ENCODE peak calls at places on chromosomes 7 and 10, in nine cellular contexts. J, V, R, H, M, Y, E, O and Q are unnamed samples.

GRCh38 chr10:110762849-110763211 is 108.9 kb upstream of the PDCD4 start:
- DNase-seq in J (no peak), V (no peak), R (no peak), H (no peak), M (no peak), Y (no peak), E (no peak), O (no peak), Q (no peak)

GRCh38 chr7:15674586-15674985 is 11.9 kb downstream of the MEOX2 start:
- DNase-seq in J (no peak), V (peak; percentile 29), R (no peak), H (no peak), M (no peak), Y (no peak), E (no peak), O (no peak), Q (no peak)

GRCh38 chr10:3785849-3786290 is 861 bp upstream of the KLF6 start:
- DNase-seq in J (no peak), V (peak; percentile 68), R (peak; percentile 72), H (peak; percentile 52), M (no peak), Y (peak; percentile 59), E (no peak), O (peak; percentile 79), Q (peak; percentile 55)

GRCh38 chr10:98294270-98294627 is 26.3 kb upstream of the LOXL4 start:
- DNase-seq in J (no peak), V (no peak), R (no peak), H (no peak), M (no peak), Y (no peak), E (no peak), O (no peak), Q (no peak)

GRCh38 chr7:64310426-64310825 is 3.3 kb upstream of the ZNF736 start:
- DNase-seq in J (no peak), V (no peak), R (no peak), H (no peak), M (no peak), Y (no peak), E (no peak), O (no peak), Q (no peak)

GRCh38 chr7:21169667-21170605 is 257.9 kb upstream of the SP4 start:
- DNase-seq in J (no peak), V (no peak), R (no peak), H (peak; percentile 86), M (no peak), Y (no peak), E (no peak), O (no peak), Q (no peak)

GRCh38 chr7:91266067-91266930 is 2.1 kb downstream of the FZD1 start:
- DNase-seq in J (peak; percentile 49), V (peak; percentile 72), R (peak; percentile 40), H (peak; percentile 28), M (no peak), Y (no peak), E (no peak), O (no peak), Q (no peak)

GRCh38 chr10:79019961-79020491 is 48.7 kb upstream of the ZMIZ1 start:
- DNase-seq in J (peak; percentile 32), V (peak; percentile 44), R (no peak), H (peak; percentile 81), M (no peak), Y (peak; percentile 53), E (no peak), O (peak; percentile 79), Q (no peak)

GRCh38 chr10:113907166-113907565 is 52.7 kb downstream of the NHLRC2 start:
- DNase-seq in J (no peak), V (peak; percentile 57), R (no peak), H (no peak), M (no peak), Y (peak; percentile 60), E (no peak), O (no peak), Q (no peak)

GRCh38 chr10:68154211-68154497 is 44.9 kb downstream of the MYPN start:
- DNase-seq in J (no peak), V (peak; percentile 79), R (no peak), H (no peak), M (no peak), Y (peak; percentile 66), E (no peak), O (no peak), Q (no peak)

GRCh38 chr10:6173203-6173602 is 29.5 kb upstream of the PFKFB3 start:
- DNase-seq in J (no peak), V (no peak), R (peak; percentile 55), H (no peak), M (peak; percentile 42), Y (no peak), E (no peak), O (no peak), Q (no peak)
- TF ChIP-seq CTCF in J (peak; percentile 18), V (no peak), R (no peak), H (no peak), M (peak; percentile 63), Y (no peak), E (no peak), O (no peak), Q (peak; percentile 30)

GRCh38 chr10:124152139-124152780 is 58.9 kb upstream of the CHST15 start:
- DNase-seq in J (peak; percentile 57), V (peak; percentile 82), R (peak; percentile 67), H (peak; percentile 73), M (no peak), Y (peak; percentile 65), E (peak; percentile 87), O (peak; percentile 85), Q (peak; percentile 61)
- TF ChIP-seq CTCF in J (no peak), V (no peak), R (no peak), H (no peak), M (no peak), Y (no peak), E (no peak), O (no peak), Q (no peak)

GRCh38 chr10:123378302-123378701 is 224.1 kb downstream of the BUB3 start:
- DNase-seq in J (no peak), V (no peak), R (no peak), H (no peak), M (no peak), Y (no peak), E (no peak), O (no peak), Q (no peak)

GRCh38 chr10:123379156-123379555 is 225.0 kb downstream of the BUB3 start:
- DNase-seq in J (no peak), V (no peak), R (no peak), H (no peak), M (no peak), Y (no peak), E (no peak), O (no peak), Q (no peak)

GRCh38 chr10:123377883-123378282 is 223.7 kb downstream of the BUB3 start:
- DNase-seq in J (no peak), V (peak; percentile 2), R (no peak), H (peak; percentile 26), M (no peak), Y (peak; percentile 1), E (no peak), O (no peak), Q (no peak)

GRCh38 chr10:123381271-123381670 is 227.1 kb downstream of the BUB3 start:
- DNase-seq in J (no peak), V (no peak), R (no peak), H (peak; percentile 70), M (no peak), Y (peak; percentile 50), E (no peak), O (no peak), Q (no peak)

GRCh38 chr10:123380491-123381085 is 226.4 kb downstream of the BUB3 start:
- DNase-seq in J (no peak), V (peak; percentile 6), R (no peak), H (peak; percentile 32), M (no peak), Y (peak; percentile 46), E (no peak), O (no peak), Q (no peak)
- TF ChIP-seq CTCF in J (peak; percentile 15), V (no peak), R (no peak), H (peak; percentile 19), M (peak; percentile 42), Y (peak; percentile 50), E (peak; percentile 59), O (no peak), Q (no peak)

DNA sequence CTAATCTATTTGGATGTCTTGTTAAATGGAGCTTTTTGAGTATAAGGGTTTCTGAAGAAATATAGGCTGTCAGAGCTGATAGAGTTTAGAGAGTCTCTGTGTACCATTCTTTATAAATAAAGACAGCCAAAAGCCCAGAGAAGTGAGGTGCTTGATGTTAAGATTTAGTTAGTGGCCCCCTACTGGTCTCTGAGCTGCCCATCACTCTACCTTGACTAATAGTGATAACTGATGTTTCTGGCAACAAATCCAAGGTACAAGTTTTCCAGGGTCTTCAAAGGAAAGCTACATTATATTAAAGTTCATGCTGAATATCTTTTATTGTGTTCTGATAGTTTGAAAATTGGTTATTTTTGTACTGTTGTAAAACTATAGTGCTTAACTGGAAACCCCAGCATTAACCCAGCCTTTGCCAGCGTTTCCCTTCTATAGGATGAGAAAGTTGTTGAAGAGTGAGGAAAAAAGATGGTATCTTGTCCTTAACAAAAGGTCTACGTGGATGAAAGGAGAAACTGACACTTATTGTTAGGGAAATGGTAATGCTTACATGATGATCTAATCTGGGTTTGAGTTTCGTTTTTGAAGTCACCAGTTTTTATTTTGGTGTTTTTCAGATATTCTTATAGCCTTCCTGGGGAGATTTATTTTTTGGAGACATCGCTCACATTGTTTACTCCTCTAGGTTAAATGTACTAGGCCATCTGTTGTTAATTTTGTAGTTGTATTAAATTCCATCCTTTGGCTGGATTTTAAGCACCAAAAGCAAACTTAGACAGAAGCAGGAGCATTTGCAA is 79.0 kb downstream of the AUTS2 start:
- DNase-seq in J (no peak), V (no peak), R (no peak), H (no peak), M (no peak), Y (peak; percentile 43), E (no peak), O (no peak), Q (no peak)
- TF ChIP-seq CTCF in J (peak; percentile 23), V (no peak), R (no peak), H (no peak), M (peak; percentile 11), Y (peak; percentile 52), E (no peak), O (no peak), Q (no peak)

DNA sequence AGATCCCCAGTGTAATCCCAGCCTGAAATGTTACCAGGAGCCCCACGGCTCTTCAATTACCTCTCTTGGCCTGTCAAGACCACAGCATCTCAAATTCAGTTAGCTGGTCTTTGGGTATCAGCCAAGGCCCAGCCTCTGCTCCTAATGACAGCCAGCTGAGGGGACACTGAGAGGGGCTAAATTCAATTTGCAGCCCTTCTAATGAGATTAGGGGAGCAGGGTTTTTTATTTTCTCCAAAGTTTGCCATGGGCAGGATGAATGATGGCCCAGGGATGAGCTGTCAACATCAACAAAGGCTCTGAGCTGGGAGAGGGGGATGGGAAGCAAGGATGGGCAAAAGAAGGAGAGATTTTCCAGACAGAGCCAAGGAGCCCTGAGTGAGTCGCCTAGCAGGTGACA is 116.8 kb upstream of the TBX20 start:
- DNase-seq in J (no peak), V (no peak), R (no peak), H (no peak), M (no peak), Y (no peak), E (no peak), O (peak; percentile 41), Q (no peak)
- TF ChIP-seq CTCF in J (no peak), V (no peak), R (no peak), H (no peak), M (no peak), Y (no peak), E (no peak), O (no peak), Q (no peak)